ENCODE peak calls at places on chromosomes 1 and 21, in ten cellular contexts. L is NCI-H2081, G is M059J, P is heart right ventricle, C is head of caudate nucleus, I is left ventricle myocardium superior, F is fibroblast of pulmonary artery, J is AG10803, R is GM03348, K is fibroblast of mammary gland. S is an unnamed sample.

GRCh38 chr1:180821970-180822369 is 90.7 kb upstream of the KIAA1614 start:
- DNase-seq in L (no peak), G (no peak), P (no peak), C (no peak), I (no peak), F (no peak), J (no peak), R (no peak), K (no peak), S (no peak)

GRCh38 chr1:178706467-178706866 is 18.6 kb upstream of the RALGPS2 start:
- DNase-seq in L (no peak), G (no peak), P (no peak), C (no peak), I (peak), F (peak), J (peak), R (peak), K (peak), S (no peak)

GRCh38 chr1:44799770-44800584 is at the start of gene PLK3:
- DNase-seq in L (peak), G (peak), P (peak), C (peak), I (peak), F (peak), J (peak), R (peak), K (peak), S (peak)

GRCh38 chr1:232648316-232648715 is 18.4 kb upstream of the SIPA1L2 start:
- DNase-seq in L (no peak), G (no peak), P (no peak), C (no peak), I (no peak), F (no peak), J (no peak), R (no peak), K (peak), S (no peak)

GRCh38 chr1:95041491-95042165 is 31.1 kb downstream of the ALG14 start:
- DNase-seq in L (peak), G (peak), P (no peak), C (peak), I (no peak), F (peak), J (peak), R (peak), K (peak), S (peak)

GRCh38 chr1:212021563-212021962 is 13.8 kb downstream of the INTS7 start:
- DNase-seq in L (no peak), G (no peak), P (no peak), C (no peak), I (no peak), F (no peak), J (no peak), R (no peak), K (no peak), S (no peak)

GRCh38 chr1:149937779-149938178 is 1.1 kb upstream of the MTMR11 start:
- DNase-seq in L (no peak), G (peak), P (no peak), C (no peak), I (no peak), F (no peak), J (no peak), R (no peak), K (no peak), S (no peak)

GRCh38 chr1:23019851-23020625 is 770 bp downstream of the KDM1A start:
- DNase-seq in L (peak), G (peak), P (peak), C (peak), I (peak), F (peak), J (peak), R (peak), K (peak), S (no peak)

GRCh38 chr1:89547563-89548485 is 23.2 kb downstream of the LRRC8B start:
- DNase-seq in L (peak), G (peak), P (no peak), C (no peak), I (no peak), F (peak), J (peak), R (no peak), K (peak), S (peak)

GRCh38 chr1:56153276-56153675 is 426.1 kb downstream of the PLPP3 start:
- DNase-seq in L (no peak), G (no peak), P (no peak), C (no peak), I (no peak), F (no peak), J (no peak), R (no peak), K (no peak), S (no peak)

GRCh38 chr21:41895643-41896493 is 16.7 kb upstream of the PRDM15 start:
- DNase-seq in L (no peak), G (no peak), P (no peak), C (no peak), I (no peak), F (no peak), J (no peak), R (no peak), K (no peak), S (no peak)

GRCh38 chr1:100267284-100267683 is 1.3 kb downstream of the RTCA start:
- DNase-seq in L (no peak), G (no peak), P (no peak), C (no peak), I (no peak), F (no peak), J (no peak), R (no peak), K (no peak), S (no peak)

GRCh38 chr1:171188388-171189266 is 3.5 kb downstream of the FMO2 start:
- DNase-seq in L (peak), G (peak), P (no peak), C (peak), I (peak), F (peak), J (peak), R (peak), K (peak), S (no peak)

GRCh38 chr1:39689635-39690034 is 1.6 kb downstream of the HPCAL4 start:
- DNase-seq in L (no peak), G (no peak), P (no peak), C (no peak), I (no peak), F (no peak), J (no peak), R (no peak), K (no peak), S (no peak)

GRCh38 chr1:109794319-109795132 is 30.8 kb upstream of the EPS8L3 start:
- DNase-seq in L (peak), G (peak), P (no peak), C (no peak), I (no peak), F (no peak), J (no peak), R (no peak), K (peak), S (no peak)

GRCh38 chr1:16162163-16162822 is 6.4 kb upstream of the EPHA2 start:
- DNase-seq in L (no peak), G (no peak), P (no peak), C (no peak), I (no peak), F (no peak), J (no peak), R (no peak), K (no peak), S (no peak)